ENCODE peak calls at places on chromosomes 5 and 9, in four cellular contexts. One of them, this sample, is unnamed.

GRCh38 chr9:959914-960313 is 16.5 kb upstream of the DMRT3 start:
- DNase-seq in PC-3: peak; percentile 68
- DNase-seq in hepatocyte: no peak
- DNase-seq in SK-N-SH: no peak
- DNase-seq in this sample: no peak

GRCh38 chr5:167816354-167816753 is 475.1 kb upstream of the WWC1 start:
- DNase-seq in SK-N-SH: no peak
- DNase-seq in hepatocyte: no peak
- DNase-seq in PC-3: no peak
- DNase-seq in this sample: no peak

GRCh38 chr5:119031905-119032304 is 39.0 kb upstream of the DMXL1 start:
- DNase-seq in SK-N-SH: no peak
- DNase-seq in hepatocyte: no peak
- DNase-seq in PC-3: no peak
- DNase-seq in this sample: no peak

GRCh38 chr5:111254613-111255012 is 30.4 kb downstream of the CAMK4 start:
- DNase-seq in SK-N-SH: no peak
- DNase-seq in hepatocyte: no peak
- DNase-seq in PC-3: no peak
- DNase-seq in this sample: no peak

GRCh38 chr5:116765441-116765840 is 190.8 kb upstream of the SEMA6A start:
- DNase-seq in hepatocyte: no peak
- DNase-seq in SK-N-SH: no peak
- DNase-seq in PC-3: no peak
- DNase-seq in this sample: no peak

GRCh38 chr5:58761418-58761817 is 178.5 kb downstream of the RAB3C start:
- DNase-seq in hepatocyte: no peak
- DNase-seq in SK-N-SH: no peak
- DNase-seq in PC-3: no peak
- DNase-seq in this sample: no peak

GRCh38 chr5:142689081-142689480 is 3.2 kb upstream of the FGF1 start:
- DNase-seq in PC-3: no peak
- DNase-seq in SK-N-SH: peak; percentile 72
- DNase-seq in hepatocyte: no peak
- DNase-seq in this sample: no peak

GRCh38 chr5:125058185-125058826 is 311.9 kb upstream of the ZNF608 start:
- DNase-seq in SK-N-SH: peak; percentile 29
- DNase-seq in hepatocyte: peak; percentile 17
- DNase-seq in PC-3: no peak
- DNase-seq in this sample: peak; percentile 2

GRCh38 chr5:178839319-178839704 is 20.4 kb upstream of the ZNF354B start:
- DNase-seq in PC-3: peak; percentile 82
- DNase-seq in hepatocyte: peak; percentile 82
- DNase-seq in SK-N-SH: peak; percentile 34
- DNase-seq in this sample: peak; percentile 72

GRCh38 chr5:6302099-6302498 is 76.2 kb downstream of the MED10 start:
- DNase-seq in PC-3: no peak
- DNase-seq in hepatocyte: no peak
- DNase-seq in SK-N-SH: no peak
- DNase-seq in this sample: no peak

GRCh38 chr5:34749431-34749872 is 89.5 kb upstream of the TTC23L start:
- DNase-seq in hepatocyte: no peak
- DNase-seq in SK-N-SH: no peak
- DNase-seq in PC-3: no peak
- DNase-seq in this sample: no peak

GRCh38 chr5:68037541-68037940 is 178.0 kb upstream of the PIK3R1 start:
- DNase-seq in PC-3: no peak
- DNase-seq in SK-N-SH: no peak
- DNase-seq in hepatocyte: no peak
- DNase-seq in this sample: no peak

GRCh38 chr9:76255781-76256455 is 138.3 kb downstream of the RFK start:
- DNase-seq in PC-3: no peak
- DNase-seq in hepatocyte: peak; percentile 62
- DNase-seq in SK-N-SH: no peak
- DNase-seq in this sample: peak; percentile 88

GRCh38 chr5:57298985-57299491 is 125.2 kb downstream of the GPBP1 start:
- DNase-seq in SK-N-SH: peak; percentile 30
- DNase-seq in hepatocyte: peak; percentile 92
- DNase-seq in PC-3: peak; percentile 82
- DNase-seq in this sample: no peak

GRCh38 chr9:73573235-73573634 is 421.6 kb downstream of the ANXA1 start:
- DNase-seq in SK-N-SH: no peak
- DNase-seq in PC-3: no peak
- DNase-seq in hepatocyte: no peak
- DNase-seq in this sample: no peak

GRCh38 chr5:151708126-151708525 is 21.4 kb upstream of the SPARC start:
- DNase-seq in hepatocyte: no peak
- DNase-seq in SK-N-SH: no peak
- DNase-seq in PC-3: peak; percentile 23
- DNase-seq in this sample: no peak

GRCh38 chr9:128992995-128993394 is 35.1 kb downstream of the SH3GLB2 start:
- DNase-seq in hepatocyte: no peak
- DNase-seq in PC-3: peak; percentile 12
- DNase-seq in SK-N-SH: no peak
- DNase-seq in this sample: no peak

GRCh38 chr5:149170292-149170691 is 29.0 kb downstream of the ABLIM3 start:
- DNase-seq in SK-N-SH: no peak
- DNase-seq in hepatocyte: no peak
- DNase-seq in PC-3: no peak
- DNase-seq in this sample: no peak

GRCh38 chr5:105952875-105953274 is 1717.9 kb downstream of the EFNA5 start:
- DNase-seq in PC-3: no peak
- DNase-seq in hepatocyte: no peak
- DNase-seq in SK-N-SH: peak; percentile 3
- DNase-seq in this sample: no peak

GRCh38 chr5:81151546-81151945 is 81.6 kb upstream of the CKMT2 start:
- DNase-seq in PC-3: no peak
- DNase-seq in SK-N-SH: no peak
- DNase-seq in hepatocyte: no peak
- DNase-seq in this sample: peak; percentile 58

GRCh38 chr5:149638546-149639241 is 57.4 kb downstream of the ARHGEF37 start:
- DNase-seq in PC-3: no peak
- DNase-seq in SK-N-SH: no peak
- DNase-seq in hepatocyte: no peak
- DNase-seq in this sample: no peak

GRCh38 chr9:34589371-34589655 is 211 bp downstream of the CNTFR start:
- DNase-seq in PC-3: no peak
- DNase-seq in SK-N-SH: no peak
- DNase-seq in hepatocyte: no peak
- DNase-seq in this sample: no peak

GRCh38 chr5:111537153-111538024 is 25.1 kb upstream of the STARD4 start:
- DNase-seq in PC-3: no peak
- DNase-seq in hepatocyte: no peak
- DNase-seq in SK-N-SH: no peak
- DNase-seq in this sample: no peak

GRCh38 chr5:165404917-165405316 is 1899.5 kb downstream of the MAT2B start:
- DNase-seq in hepatocyte: no peak
- DNase-seq in SK-N-SH: no peak
- DNase-seq in PC-3: no peak
- DNase-seq in this sample: no peak

GRCh38 chr5:127068771-127069330 is 4.5 kb downstream of the C5orf63 start:
- DNase-seq in PC-3: peak; percentile 51
- DNase-seq in hepatocyte: no peak
- DNase-seq in SK-N-SH: no peak
- DNase-seq in this sample: peak; percentile 86

GRCh38 chr9:128729766-128730517 is 6.0 kb upstream of the ZDHHC12 start:
- DNase-seq in PC-3: no peak
- DNase-seq in hepatocyte: no peak
- DNase-seq in SK-N-SH: peak; percentile 58
- DNase-seq in this sample: no peak

GRCh38 chr9:20728493-20729220 is 44.6 kb downstream of the FOCAD start:
- DNase-seq in PC-3: peak; percentile 39
- DNase-seq in SK-N-SH: no peak
- DNase-seq in hepatocyte: peak; percentile 8
- DNase-seq in this sample: no peak

GRCh38 chr9:110638381-110638954 is 30.1 kb upstream of the MUSK start:
- DNase-seq in hepatocyte: no peak
- DNase-seq in SK-N-SH: no peak
- DNase-seq in PC-3: peak; percentile 64
- DNase-seq in this sample: no peak

GRCh38 chr5:151038801-151039238 is 18.4 kb downstream of the GPX3 start:
- DNase-seq in hepatocyte: no peak
- DNase-seq in PC-3: peak; percentile 65
- DNase-seq in SK-N-SH: no peak
- DNase-seq in this sample: no peak

GRCh38 chr5:169411016-169411788 is 110.3 kb upstream of the SLIT3 start:
- DNase-seq in PC-3: no peak
- DNase-seq in SK-N-SH: peak; percentile 21
- DNase-seq in hepatocyte: no peak
- DNase-seq in this sample: no peak
- H3K4me2 ChIP-seq in PC-3: no peak overlapping the region
- H3K4me2 ChIP-seq in SK-N-SH: no peak overlapping the region
- H3K4me2 ChIP-seq in hepatocyte: no peak overlapping the region
- H3K4me2 ChIP-seq in this sample: no peak overlapping the region

GRCh38 chr9:38195737-38196161 is 126.7 kb upstream of the SHB start:
- DNase-seq in hepatocyte: peak; percentile 39
- DNase-seq in SK-N-SH: no peak
- DNase-seq in PC-3: no peak
- DNase-seq in this sample: no peak
- H3K4me2 ChIP-seq in hepatocyte: no peak overlapping the region
- H3K4me2 ChIP-seq in SK-N-SH: no peak overlapping the region
- H3K4me2 ChIP-seq in PC-3: no peak overlapping the region
- H3K4me2 ChIP-seq in this sample: no peak overlapping the region

GRCh38 chr5:18990852-18991251 is 997.1 kb downstream of the CDH18 start:
- DNase-seq in hepatocyte: no peak
- DNase-seq in PC-3: no peak
- DNase-seq in SK-N-SH: no peak
- DNase-seq in this sample: no peak

GRCh38 chr5:18987101-18987500 is 1000.9 kb downstream of the CDH18 start:
- DNase-seq in hepatocyte: no peak
- DNase-seq in PC-3: no peak
- DNase-seq in SK-N-SH: no peak
- DNase-seq in this sample: no peak

GRCh38 chr5:18984559-18985080 is 1003.4 kb downstream of the CDH18 start:
- DNase-seq in PC-3: peak; percentile 92
- DNase-seq in hepatocyte: no peak
- DNase-seq in SK-N-SH: no peak
- DNase-seq in this sample: no peak

DNA sequence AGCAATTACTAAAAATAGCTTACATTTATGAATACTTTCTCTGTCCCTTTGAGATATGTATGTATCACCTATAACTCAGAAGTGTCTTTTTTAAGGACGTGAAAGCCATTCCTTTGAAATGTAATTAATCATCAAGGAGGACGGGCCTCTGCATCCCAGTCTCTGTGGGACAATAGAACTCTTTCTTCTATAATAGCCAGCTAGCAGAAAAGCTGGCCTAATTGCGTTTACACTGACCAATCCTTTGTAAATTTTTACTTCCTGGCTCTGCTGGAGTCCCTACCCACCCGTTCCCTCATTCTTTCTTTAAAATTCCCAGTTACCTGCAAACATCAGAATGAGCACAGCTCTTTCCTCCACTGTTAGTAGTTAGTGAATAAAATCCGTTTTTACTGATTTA is 1002.6 kb downstream of the CDH18 start:
- DNase-seq in hepatocyte: no peak
- DNase-seq in PC-3: peak; percentile 67
- DNase-seq in SK-N-SH: no peak
- DNase-seq in this sample: no peak
- H3K4me2 ChIP-seq in hepatocyte: no peak overlapping the region
- H3K4me2 ChIP-seq in PC-3: peak overlapping the region; percentile 45
- H3K4me2 ChIP-seq in SK-N-SH: no peak overlapping the region
- H3K4me2 ChIP-seq in this sample: no peak overlapping the region

DNA sequence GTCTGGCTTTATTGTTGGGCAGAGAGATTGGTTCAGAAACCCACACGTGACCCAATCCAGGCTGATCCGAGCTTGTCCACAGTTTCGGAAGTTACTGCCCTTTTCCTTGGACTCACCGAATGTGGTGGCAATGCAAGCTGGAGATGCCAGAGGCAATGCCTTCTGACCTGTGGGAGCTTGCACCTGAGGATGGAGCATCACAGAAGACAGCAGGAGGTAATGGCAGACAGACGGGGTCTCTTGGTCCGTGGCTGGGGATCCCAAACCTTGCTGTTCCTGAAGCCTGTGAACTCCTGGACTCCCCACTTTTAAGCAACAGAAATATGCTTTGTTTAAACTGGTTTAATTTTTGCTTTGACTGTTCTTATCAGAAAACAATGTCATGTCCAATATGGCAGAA is 265.2 kb upstream of the IRX1 start:
- DNase-seq in PC-3: no peak
- DNase-seq in SK-N-SH: no peak
- DNase-seq in hepatocyte: no peak
- DNase-seq in this sample: no peak
- H3K4me2 ChIP-seq in PC-3: no peak overlapping the region
- H3K4me2 ChIP-seq in SK-N-SH: no peak overlapping the region
- H3K4me2 ChIP-seq in hepatocyte: no peak overlapping the region
- H3K4me2 ChIP-seq in this sample: no peak overlapping the region

This sample was measured in osteoblast.